ENCODE peak calls at places on chromosomes 4 and X, in seven cellular contexts. One of them, this sample, is unnamed.
A peak's percentile ranks its signal among the peaks of the same experiment; 100 is the strongest.

GRCh38 chrX:2325076-2325784 is 175.5 kb downstream of the DHRSX start:
- DNase-seq in MM.1S: no peak
- DNase-seq in dorsolateral prefrontal cortex: peak; percentile 88
- DNase-seq in right atrium auricular region: peak; percentile 90
- DNase-seq in brain microvascular endothelial cell: peak; percentile 76
- DNase-seq in body of pancreas: peak; percentile 28
- DNase-seq in testis: peak; percentile 86
- DNase-seq in this sample: peak; percentile 47

GRCh38 chr4:159250751-159251325 is 148.0 kb downstream of the RAPGEF2 start:
- DNase-seq in MM.1S: no peak
- DNase-seq in dorsolateral prefrontal cortex: no peak
- DNase-seq in right atrium auricular region: no peak
- DNase-seq in brain microvascular endothelial cell: no peak
- DNase-seq in body of pancreas: no peak
- DNase-seq in testis: no peak
- DNase-seq in this sample: no peak

GRCh38 chr4:94345267-94345666 is 2.6 kb upstream of the HPGDS start:
- DNase-seq in MM.1S: no peak
- DNase-seq in dorsolateral prefrontal cortex: no peak
- DNase-seq in right atrium auricular region: no peak
- DNase-seq in brain microvascular endothelial cell: no peak
- DNase-seq in body of pancreas: no peak
- DNase-seq in testis: no peak
- DNase-seq in this sample: no peak

GRCh38 chr4:85543832-85544231 is 68.9 kb downstream of the ARHGAP24 start:
- DNase-seq in MM.1S: no peak
- DNase-seq in dorsolateral prefrontal cortex: no peak
- DNase-seq in right atrium auricular region: no peak
- DNase-seq in brain microvascular endothelial cell: peak; percentile 4
- DNase-seq in body of pancreas: no peak
- DNase-seq in testis: no peak
- DNase-seq in this sample: no peak

GRCh38 chr4:183738081-183738673 is 79.1 kb downstream of the TRAPPC11 start:
- DNase-seq in MM.1S: no peak
- DNase-seq in dorsolateral prefrontal cortex: no peak
- DNase-seq in right atrium auricular region: no peak
- DNase-seq in brain microvascular endothelial cell: no peak
- DNase-seq in body of pancreas: no peak
- DNase-seq in testis: no peak
- DNase-seq in this sample: no peak

GRCh38 chr4:85952518-85952917 is 407.3 kb downstream of the MAPK10 start:
- DNase-seq in MM.1S: no peak
- DNase-seq in dorsolateral prefrontal cortex: no peak
- DNase-seq in right atrium auricular region: no peak
- DNase-seq in brain microvascular endothelial cell: peak; percentile 67
- DNase-seq in body of pancreas: no peak
- DNase-seq in testis: no peak
- DNase-seq in this sample: no peak

GRCh38 chr4:32858971-32859370 is 2138.8 kb downstream of the PCDH7 start:
- DNase-seq in MM.1S: no peak
- DNase-seq in dorsolateral prefrontal cortex: no peak
- DNase-seq in right atrium auricular region: no peak
- DNase-seq in brain microvascular endothelial cell: peak; percentile 2
- DNase-seq in body of pancreas: no peak
- DNase-seq in testis: no peak
- DNase-seq in this sample: no peak

GRCh38 chr4:77007358-77008230 is 58.0 kb downstream of the SEPTIN11 start:
- DNase-seq in MM.1S: peak; percentile 28
- DNase-seq in dorsolateral prefrontal cortex: no peak
- DNase-seq in right atrium auricular region: peak; percentile 66
- DNase-seq in brain microvascular endothelial cell: peak; percentile 87
- DNase-seq in body of pancreas: peak; percentile 21
- DNase-seq in testis: no peak
- DNase-seq in this sample: no peak

GRCh38 chr4:602559-602942 is 22.8 kb upstream of the PDE6B start:
- DNase-seq in MM.1S: no peak
- DNase-seq in dorsolateral prefrontal cortex: peak; percentile 65
- DNase-seq in right atrium auricular region: peak; percentile 55
- DNase-seq in brain microvascular endothelial cell: no peak
- DNase-seq in body of pancreas: peak; percentile 69
- DNase-seq in testis: peak; percentile 67
- DNase-seq in this sample: peak; percentile 32

GRCh38 chr4:56289934-56290333 is 97.4 kb downstream of the AASDH start:
- DNase-seq in MM.1S: no peak
- DNase-seq in dorsolateral prefrontal cortex: no peak
- DNase-seq in right atrium auricular region: no peak
- DNase-seq in brain microvascular endothelial cell: no peak
- DNase-seq in body of pancreas: no peak
- DNase-seq in testis: no peak
- DNase-seq in this sample: no peak

GRCh38 chr4:16250665-16251365 is 24.5 kb upstream of the TAPT1 start:
- DNase-seq in MM.1S: no peak
- DNase-seq in dorsolateral prefrontal cortex: no peak
- DNase-seq in right atrium auricular region: no peak
- DNase-seq in brain microvascular endothelial cell: peak; percentile 47
- DNase-seq in body of pancreas: no peak
- DNase-seq in testis: no peak
- DNase-seq in this sample: no peak

GRCh38 chrX:20363003-20363674 is 96.4 kb upstream of the RPS6KA3 start:
- DNase-seq in MM.1S: no peak
- DNase-seq in dorsolateral prefrontal cortex: no peak
- DNase-seq in right atrium auricular region: no peak
- DNase-seq in brain microvascular endothelial cell: peak; percentile 40
- DNase-seq in body of pancreas: peak; percentile 29
- DNase-seq in testis: no peak
- DNase-seq in this sample: peak; percentile 30

GRCh38 chr4:114694770-114695169 is 96.2 kb downstream of the UGT8 start:
- DNase-seq in MM.1S: peak; percentile 53
- DNase-seq in dorsolateral prefrontal cortex: no peak
- DNase-seq in right atrium auricular region: no peak
- DNase-seq in brain microvascular endothelial cell: peak; percentile 3
- DNase-seq in body of pancreas: no peak
- DNase-seq in testis: no peak
- DNase-seq in this sample: no peak

GRCh38 chr4:59966758-59967157 is 1233.4 kb upstream of the ADGRL3 start:
- DNase-seq in MM.1S: no peak
- DNase-seq in dorsolateral prefrontal cortex: no peak
- DNase-seq in right atrium auricular region: no peak
- DNase-seq in brain microvascular endothelial cell: no peak
- DNase-seq in body of pancreas: no peak
- DNase-seq in testis: no peak
- DNase-seq in this sample: no peak

GRCh38 chr4:4762909-4763814 is 96.3 kb upstream of the MSX1 start:
- DNase-seq in MM.1S: peak; percentile 11
- DNase-seq in dorsolateral prefrontal cortex: no peak
- DNase-seq in right atrium auricular region: no peak
- DNase-seq in brain microvascular endothelial cell: peak; percentile 52
- DNase-seq in body of pancreas: no peak
- DNase-seq in testis: no peak
- DNase-seq in this sample: no peak

GRCh38 chr4:153790962-153791551 is 2.2 kb upstream of the SFRP2 start:
- DNase-seq in MM.1S: no peak
- DNase-seq in dorsolateral prefrontal cortex: no peak
- DNase-seq in right atrium auricular region: no peak
- DNase-seq in brain microvascular endothelial cell: no peak
- DNase-seq in body of pancreas: peak; percentile 18
- DNase-seq in testis: peak; percentile 47
- DNase-seq in this sample: no peak

GRCh38 chrX:82362550-82362949 is 1145.5 kb upstream of the POU3F4 start:
- DNase-seq in MM.1S: no peak
- DNase-seq in dorsolateral prefrontal cortex: no peak
- DNase-seq in right atrium auricular region: no peak
- DNase-seq in brain microvascular endothelial cell: no peak
- DNase-seq in body of pancreas: no peak
- DNase-seq in testis: no peak
- DNase-seq in this sample: no peak

GRCh38 chr4:40401646-40402045 is 66.5 kb downstream of the CHRNA9 start:
- DNase-seq in MM.1S: no peak
- DNase-seq in dorsolateral prefrontal cortex: no peak
- DNase-seq in right atrium auricular region: no peak
- DNase-seq in brain microvascular endothelial cell: no peak
- DNase-seq in body of pancreas: no peak
- DNase-seq in testis: no peak
- DNase-seq in this sample: no peak

GRCh38 chr4:8045909-8046308 is 106.2 kb upstream of the AFAP1 start:
- DNase-seq in MM.1S: no peak
- DNase-seq in dorsolateral prefrontal cortex: no peak
- DNase-seq in right atrium auricular region: no peak
- DNase-seq in brain microvascular endothelial cell: no peak
- DNase-seq in body of pancreas: no peak
- DNase-seq in testis: no peak
- DNase-seq in this sample: no peak

GRCh38 chr4:80308466-80308822 is 27.1 kb upstream of the CFAP299 start:
- DNase-seq in MM.1S: no peak
- DNase-seq in dorsolateral prefrontal cortex: no peak
- DNase-seq in right atrium auricular region: no peak
- DNase-seq in brain microvascular endothelial cell: no peak
- DNase-seq in body of pancreas: no peak
- DNase-seq in testis: no peak
- DNase-seq in this sample: no peak

GRCh38 chrX:40108084-40108958 is 10.6 kb upstream of the BCOR start:
- DNase-seq in MM.1S: no peak
- DNase-seq in dorsolateral prefrontal cortex: peak; percentile 47
- DNase-seq in right atrium auricular region: peak; percentile 68
- DNase-seq in brain microvascular endothelial cell: no peak
- DNase-seq in body of pancreas: peak; percentile 74
- DNase-seq in testis: peak; percentile 22
- DNase-seq in this sample: peak; percentile 21
- H3K4me3 ChIP-seq in MM.1S: peak overlapping the region; percentile 54
- H3K4me3 ChIP-seq in dorsolateral prefrontal cortex: peak overlapping the region; percentile 46
- H3K4me3 ChIP-seq in right atrium auricular region: peak overlapping the region; percentile 61
- H3K4me3 ChIP-seq in brain microvascular endothelial cell: peak overlapping the region; percentile 31
- H3K4me3 ChIP-seq in body of pancreas: no peak overlapping the region
- H3K4me3 ChIP-seq in testis: peak overlapping the region; percentile 55
- H3K4me3 ChIP-seq in this sample: peak overlapping the region; percentile 56

GRCh38 chrX:119288890-119289393 is 52.9 kb downstream of the PGRMC1 start:
- DNase-seq in MM.1S: no peak
- DNase-seq in dorsolateral prefrontal cortex: no peak
- DNase-seq in right atrium auricular region: no peak
- DNase-seq in brain microvascular endothelial cell: no peak
- DNase-seq in body of pancreas: no peak
- DNase-seq in testis: no peak
- DNase-seq in this sample: no peak
- H3K27ac ChIP-seq in MM.1S: no peak overlapping the region
- H3K27ac ChIP-seq in dorsolateral prefrontal cortex: no peak overlapping the region
- H3K27ac ChIP-seq in right atrium auricular region: no peak overlapping the region
- H3K27ac ChIP-seq in brain microvascular endothelial cell: no peak overlapping the region
- H3K27ac ChIP-seq in body of pancreas: no peak overlapping the region
- H3K27ac ChIP-seq in testis: no peak overlapping the region
- H3K27ac ChIP-seq in this sample: no peak overlapping the region

GRCh38 chr4:123672987-123673386 is 276.4 kb downstream of the SPRY1 start:
- DNase-seq in MM.1S: no peak
- DNase-seq in dorsolateral prefrontal cortex: no peak
- DNase-seq in right atrium auricular region: no peak
- DNase-seq in brain microvascular endothelial cell: no peak
- DNase-seq in body of pancreas: no peak
- DNase-seq in testis: no peak
- DNase-seq in this sample: no peak
- H3K4me3 ChIP-seq in MM.1S: no peak overlapping the region
- H3K4me3 ChIP-seq in dorsolateral prefrontal cortex: no peak overlapping the region
- H3K4me3 ChIP-seq in right atrium auricular region: no peak overlapping the region
- H3K4me3 ChIP-seq in brain microvascular endothelial cell: no peak overlapping the region
- H3K4me3 ChIP-seq in body of pancreas: no peak overlapping the region
- H3K4me3 ChIP-seq in testis: no peak overlapping the region
- H3K4me3 ChIP-seq in this sample: no peak overlapping the region

GRCh38 chrX:47563801-47564315 is 2.9 kb downstream of the ARAF start:
- DNase-seq in MM.1S: no peak
- DNase-seq in dorsolateral prefrontal cortex: no peak
- DNase-seq in right atrium auricular region: no peak
- DNase-seq in brain microvascular endothelial cell: peak; percentile 78
- DNase-seq in body of pancreas: no peak
- DNase-seq in testis: no peak
- DNase-seq in this sample: no peak

GRCh38 chrX:47562615-47563243 is 1.7 kb downstream of the ARAF start:
- DNase-seq in MM.1S: no peak
- DNase-seq in dorsolateral prefrontal cortex: no peak
- DNase-seq in right atrium auricular region: no peak
- DNase-seq in brain microvascular endothelial cell: no peak
- DNase-seq in body of pancreas: no peak
- DNase-seq in testis: peak; percentile 71
- DNase-seq in this sample: no peak

GRCh38 chrX:47561653-47562151 is 697 bp downstream of the ARAF start:
- DNase-seq in MM.1S: no peak
- DNase-seq in dorsolateral prefrontal cortex: no peak
- DNase-seq in right atrium auricular region: no peak
- DNase-seq in brain microvascular endothelial cell: no peak
- DNase-seq in body of pancreas: no peak
- DNase-seq in testis: no peak
- DNase-seq in this sample: no peak

GRCh38 chrX:47566841-47567240 is 5.8 kb downstream of the ARAF start:
- DNase-seq in MM.1S: no peak
- DNase-seq in dorsolateral prefrontal cortex: no peak
- DNase-seq in right atrium auricular region: no peak
- DNase-seq in brain microvascular endothelial cell: no peak
- DNase-seq in body of pancreas: no peak
- DNase-seq in testis: no peak
- DNase-seq in this sample: no peak

DNA sequence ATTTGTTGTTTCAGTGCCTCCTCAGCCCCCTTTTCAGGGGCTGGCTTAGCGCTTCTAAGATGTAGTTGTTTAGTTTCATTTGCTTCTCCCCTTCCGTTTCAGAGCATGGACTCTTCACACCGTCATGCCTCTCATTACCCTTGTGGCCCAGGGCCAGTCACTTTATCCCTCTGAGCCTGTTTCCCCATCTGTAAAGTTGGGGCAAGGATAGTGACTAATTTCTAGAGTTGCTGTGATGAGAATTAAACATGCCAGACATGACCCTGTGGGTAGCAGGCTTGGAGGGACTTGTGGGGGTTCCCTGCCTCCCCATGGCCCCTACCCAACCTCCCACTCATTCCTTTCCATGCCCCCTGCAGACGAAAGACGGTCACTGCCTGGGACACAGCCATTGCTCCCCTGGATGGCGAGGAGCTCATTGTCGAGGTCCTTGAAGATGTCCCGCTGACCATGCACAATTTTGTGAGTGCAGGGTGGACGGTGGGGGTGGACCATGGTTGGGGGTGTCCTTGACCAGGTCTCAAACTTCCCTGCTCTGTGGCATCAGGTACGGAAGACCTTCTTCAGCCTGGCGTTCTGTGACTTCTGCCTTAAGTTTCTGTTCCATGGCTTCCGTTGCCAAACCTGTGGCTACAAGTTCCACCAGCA is 3.6 kb downstream of the ARAF start:
- DNase-seq in MM.1S: no peak
- DNase-seq in dorsolateral prefrontal cortex: no peak
- DNase-seq in right atrium auricular region: no peak
- DNase-seq in brain microvascular endothelial cell: no peak
- DNase-seq in body of pancreas: no peak
- DNase-seq in testis: no peak
- DNase-seq in this sample: no peak
- H3K27ac ChIP-seq in MM.1S: no peak overlapping the region
- H3K27ac ChIP-seq in dorsolateral prefrontal cortex: no peak overlapping the region
- H3K27ac ChIP-seq in right atrium auricular region: no peak overlapping the region
- H3K27ac ChIP-seq in brain microvascular endothelial cell: peak overlapping the region; percentile 19
- H3K27ac ChIP-seq in body of pancreas: no peak overlapping the region
- H3K27ac ChIP-seq in testis: no peak overlapping the region
- H3K27ac ChIP-seq in this sample: no peak overlapping the region

DNA sequence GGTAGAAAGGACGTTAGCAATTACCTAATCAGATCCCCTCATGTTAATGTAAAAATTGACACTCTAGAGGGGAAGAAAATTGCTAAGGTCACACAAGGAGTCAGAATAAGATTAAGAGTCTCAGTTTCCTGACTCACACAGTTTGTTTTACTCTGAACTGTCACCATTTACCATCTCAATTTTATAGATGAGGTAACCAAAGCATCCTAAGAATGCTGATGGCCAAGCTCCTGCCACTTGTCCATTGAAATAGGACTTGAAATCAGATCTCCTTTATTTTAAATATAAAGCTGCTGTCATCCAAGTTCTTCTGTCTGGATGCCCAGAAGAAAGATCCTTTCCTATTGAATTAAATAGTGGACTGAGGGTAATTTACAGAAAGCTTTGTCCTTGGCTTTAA is 114.8 kb upstream of the VAMP7 start:
- DNase-seq in MM.1S: no peak
- DNase-seq in dorsolateral prefrontal cortex: no peak
- DNase-seq in right atrium auricular region: no peak
- DNase-seq in brain microvascular endothelial cell: no peak
- DNase-seq in body of pancreas: no peak
- DNase-seq in testis: no peak
- DNase-seq in this sample: no peak
- H3K4me3 ChIP-seq in MM.1S: no peak overlapping the region
- H3K4me3 ChIP-seq in dorsolateral prefrontal cortex: no peak overlapping the region
- H3K4me3 ChIP-seq in right atrium auricular region: no peak overlapping the region
- H3K4me3 ChIP-seq in brain microvascular endothelial cell: no peak overlapping the region
- H3K4me3 ChIP-seq in body of pancreas: no peak overlapping the region
- H3K4me3 ChIP-seq in testis: no peak overlapping the region
- H3K4me3 ChIP-seq in this sample: no peak overlapping the region

This sample was measured in heart right ventricle.